ENCODE peak calls at places on chromosomes 12 and 14, in five cellular contexts. N is neural progenitor cell; G is DND-41; R is PC-3; K is CD8-positive, alpha-beta T cell. Y is an unnamed sample. For H3K36me3, the result is how much of the 10 kb centered on the place peaks cover.

GRCh38 chr14:70601162-70601561 is 707 bp upstream of the MED6 start:
- DNase-seq in R (peak), G (no peak), K (no peak), N (peak), Y (no peak)

GRCh38 chr12:41684997-41685396 is 459.7 kb downstream of the GXYLT1 start:
- DNase-seq in N (no peak), R (no peak), K (no peak), G (no peak), Y (no peak)

GRCh38 chr14:22319526-22320352 is 269.3 kb downstream of the DAD1 start:
- DNase-seq in G (peak), N (peak), R (peak), K (no peak), Y (peak)

GRCh38 chr14:84969501-84969900 is 560.4 kb upstream of the FLRT2 start:
- DNase-seq in G (no peak), K (no peak), N (no peak), R (peak), Y (no peak)

GRCh38 chr14:92575773-92576303 is 62.3 kb downstream of the RIN3 start:
- DNase-seq in G (no peak), K (no peak), N (no peak), R (no peak), Y (no peak)

GRCh38 chr12:103441437-103442186 is 54.2 kb downstream of the C12orf42 start:
- DNase-seq in K (peak), G (peak), R (no peak), N (no peak), Y (peak)

GRCh38 chr12:122215789-122216188 is 10.1 kb downstream of the DIABLO start:
- DNase-seq in K (no peak), R (no peak), G (no peak), N (no peak), Y (no peak)

GRCh38 chr12:118164798-118165486 is 29.0 kb downstream of the PEBP1 start:
- DNase-seq in K (no peak), N (peak), R (peak), G (no peak), Y (peak)

GRCh38 chr12:116160196-116160595 is 117.3 kb downstream of the MED13L start:
- DNase-seq in N (no peak), K (no peak), G (no peak), R (peak), Y (no peak)

GRCh38 chr12:91743727-91744126 is 401.9 kb downstream of the BTG1 start:
- DNase-seq in G (no peak), R (no peak), K (no peak), N (no peak), Y (no peak)

GRCh38 chr12:117188961-117189724 is 1.1 kb downstream of the FBXO21 start:
- DNase-seq in G (no peak), K (no peak), N (peak), R (peak), Y (no peak)

GRCh38 chr12:1695836-1696670 is 5.2 kb downstream of the ADIPOR2 start:
- DNase-seq in K (no peak), N (no peak), G (no peak), R (no peak), Y (no peak)

GRCh38 chr12:131061041-131061806 is 107.5 kb downstream of the ADGRD1 start:
- DNase-seq in G (no peak), K (no peak), N (no peak), R (no peak), Y (peak)

GRCh38 chr12:63821781-63822251 is 22.7 kb upstream of the SRGAP1 start:
- DNase-seq in R (no peak), G (no peak), K (no peak), N (no peak), Y (no peak)

GRCh38 chr12:30191701-30192455 is 408.1 kb upstream of the TMTC1 start:
- DNase-seq in K (no peak), G (no peak), R (no peak), N (no peak), Y (no peak)

DNA sequence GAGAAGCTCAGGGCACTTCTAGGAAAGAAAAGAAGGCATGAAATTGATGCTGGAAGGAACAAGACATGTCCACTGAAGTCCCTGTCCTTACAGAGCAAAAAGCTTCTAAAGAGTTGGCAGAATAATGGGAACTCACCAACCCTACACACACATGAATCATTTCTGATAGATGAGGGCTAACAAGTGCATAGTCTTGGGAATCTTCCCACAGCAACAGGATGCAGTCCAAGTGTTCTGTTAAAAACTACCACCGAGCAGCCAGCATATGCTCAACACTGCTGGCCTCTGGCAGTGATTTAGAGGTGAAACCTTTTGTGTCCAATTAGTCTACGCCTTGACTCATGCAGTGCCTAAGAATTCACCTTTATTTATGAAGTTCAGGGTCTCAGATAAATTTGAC is 44.9 kb downstream of the RHOJ start:
- DNase-seq in K (no peak), N (no peak), R (no peak), G (no peak), Y (no peak)
- H3K27ac ChIP-seq in K (no peak), N (no peak), R (no peak), G (no peak), Y (no peak)

GRCh38 chr14:104339829-104340228 is 201.4 kb downstream of the KIF26A start:
- DNase-seq in R (no peak), K (no peak), G (no peak), N (no peak), Y (no peak)
- H3K36me3 ChIP-seq in R (under half), K (under half), G (under half), N (under half), Y (under half)

GRCh38 chr14:73945159-73945670 is 4.7 kb downstream of the FAM161B start:
- DNase-seq in N (no peak), K (no peak), G (no peak), R (no peak), Y (no peak)
- H3K27ac ChIP-seq in N (no peak), K (no peak), G (no peak), R (no peak), Y (no peak)

DNA sequence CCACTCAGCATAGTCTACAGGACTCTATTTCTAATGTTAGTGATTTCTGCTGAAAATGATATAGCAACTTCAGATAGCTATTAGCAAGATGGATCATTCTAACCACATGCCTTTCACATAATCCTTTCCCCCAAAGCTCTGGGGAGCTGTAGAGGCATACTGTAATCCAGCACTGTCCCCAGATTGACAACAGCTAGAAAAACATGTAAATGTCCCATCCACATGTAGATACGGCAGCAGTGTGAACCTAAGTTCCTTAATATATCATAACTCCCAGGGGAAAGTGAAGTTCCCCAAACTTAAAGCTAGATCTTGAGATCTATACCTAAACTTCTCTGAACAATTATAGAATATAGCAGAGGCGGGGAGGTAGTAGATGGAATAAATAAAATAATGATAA is 14.0 kb downstream of the ZNF664 start:
- DNase-seq in R (no peak), K (no peak), G (no peak), N (no peak), Y (no peak)
- H3K36me3 ChIP-seq in R (under half), K (under half), G (half or more), N (under half), Y (half or more)

GRCh38 chr12:11795192-11795909 is 145.9 kb downstream of the ETV6 start:
- DNase-seq in G (no peak), R (no peak), N (no peak), K (no peak), Y (no peak)
- H3K27ac ChIP-seq in G (peak), R (peak), N (no peak), K (no peak), Y (no peak)

GRCh38 chr14:31122921-31123320 is 84.7 kb downstream of the HECTD1 start:
- DNase-seq in G (no peak), N (no peak), K (no peak), R (no peak), Y (no peak)
- H3K36me3 ChIP-seq in G (half or more), N (under half), K (under half), R (half or more), Y (half or more)

DNA sequence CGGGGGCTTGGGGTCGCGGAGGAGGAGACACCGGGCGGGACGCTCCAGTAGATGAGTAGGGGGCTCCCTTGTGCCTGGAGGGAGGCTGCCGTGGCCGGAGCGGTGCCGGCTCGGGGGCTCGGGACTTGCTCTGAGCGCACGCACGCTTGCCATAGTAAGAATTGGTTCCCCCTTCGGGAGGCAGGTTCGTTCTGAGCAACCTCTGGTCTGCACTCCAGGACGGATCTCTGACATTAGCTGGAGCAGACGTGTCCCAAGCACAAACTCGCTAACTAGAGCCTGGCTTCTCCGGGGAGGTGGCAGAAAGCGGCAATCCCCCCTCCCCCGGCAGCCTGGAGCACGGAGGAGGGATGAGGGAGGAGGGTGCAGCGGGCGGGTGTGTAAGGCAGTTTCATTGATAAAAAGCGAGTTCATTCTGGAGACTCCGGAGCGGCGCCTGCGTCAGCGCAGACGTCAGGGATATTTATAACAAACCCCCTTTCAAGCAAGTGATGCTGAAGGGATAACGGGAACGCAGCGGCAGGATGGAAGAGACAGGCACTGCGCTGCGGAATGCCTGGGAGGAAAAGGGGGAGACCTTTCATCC is 618 bp downstream of the FOS start:
- DNase-seq in N (peak), K (peak), R (no peak), G (no peak), Y (no peak)
- H3K27ac ChIP-seq in N (no peak), K (peak), R (no peak), G (peak), Y (no peak)

GRCh38 chr14:68880581-68881105 is 87.8 kb upstream of the ZFP36L1 start:
- DNase-seq in N (no peak), G (no peak), K (no peak), R (no peak), Y (no peak)
- H3K36me3 ChIP-seq in N (under half), G (half or more), K (half or more), R (half or more), Y (under half)

Y was measured in OCI-LY7.